ENCODE peak calls at places on chromosomes 1 and 21, in four cellular contexts. One of them, this sample, is unnamed.

GRCh38 chr1:90768098-90768497 is 51.0 kb upstream of the BARHL2 start:
- DNase-seq in transverse colon: no peak
- DNase-seq in CD8-positive, alpha-beta T cell: no peak
- DNase-seq in RWPE2: no peak
- DNase-seq in this sample: no peak

GRCh38 chr1:60504206-60504868 is 430.8 kb upstream of the C1orf87 start:
- DNase-seq in transverse colon: no peak
- DNase-seq in CD8-positive, alpha-beta T cell: no peak
- DNase-seq in RWPE2: no peak
- DNase-seq in this sample: no peak

GRCh38 chr1:50582346-50582745 is 159.1 kb upstream of the DMRTA2 start:
- DNase-seq in transverse colon: no peak
- DNase-seq in CD8-positive, alpha-beta T cell: no peak
- DNase-seq in RWPE2: no peak
- DNase-seq in this sample: no peak

GRCh38 chr1:167434306-167434705 is 84.0 kb downstream of the CD247 start:
- DNase-seq in transverse colon: no peak
- DNase-seq in CD8-positive, alpha-beta T cell: no peak
- DNase-seq in RWPE2: no peak
- DNase-seq in this sample: no peak

GRCh38 chr1:118989006-118989736 is 1.0 kb upstream of the TBX15 start:
- DNase-seq in transverse colon: no peak
- DNase-seq in CD8-positive, alpha-beta T cell: no peak
- DNase-seq in RWPE2: no peak
- DNase-seq in this sample: no peak

GRCh38 chr1:33336580-33336979 is 15.7 kb upstream of the A3GALT2 start:
- DNase-seq in transverse colon: no peak
- DNase-seq in CD8-positive, alpha-beta T cell: no peak
- DNase-seq in RWPE2: no peak
- DNase-seq in this sample: no peak

GRCh38 chr1:98929456-98929855 is 75.2 kb downstream of the PLPPR5 start:
- DNase-seq in transverse colon: no peak
- DNase-seq in CD8-positive, alpha-beta T cell: no peak
- DNase-seq in RWPE2: no peak
- DNase-seq in this sample: no peak

GRCh38 chr1:212749924-212750535 is 41.5 kb downstream of the NSL1 start:
- DNase-seq in transverse colon: no peak
- DNase-seq in CD8-positive, alpha-beta T cell: no peak
- DNase-seq in RWPE2: no peak
- DNase-seq in this sample: no peak

GRCh38 chr1:185823471-185823870 is 89.3 kb downstream of the HMCN1 start:
- DNase-seq in transverse colon: no peak
- DNase-seq in CD8-positive, alpha-beta T cell: no peak
- DNase-seq in RWPE2: no peak
- DNase-seq in this sample: no peak

GRCh38 chr1:160789051-160789701 is 6.8 kb upstream of the LY9 start:
- DNase-seq in transverse colon: no peak
- DNase-seq in CD8-positive, alpha-beta T cell: no peak
- DNase-seq in RWPE2: no peak
- DNase-seq in this sample: no peak

GRCh38 chr1:112688781-112689193 is 14.3 kb downstream of the MOV10 start:
- DNase-seq in transverse colon: no peak
- DNase-seq in CD8-positive, alpha-beta T cell: no peak
- DNase-seq in RWPE2: no peak
- DNase-seq in this sample: no peak

GRCh38 chr1:7771673-7772299 is 690 bp downstream of the VAMP3 start:
- DNase-seq in transverse colon: no peak
- DNase-seq in CD8-positive, alpha-beta T cell: no peak
- DNase-seq in RWPE2: no peak
- DNase-seq in this sample: no peak

GRCh38 chr1:241391926-241392710 is 35.1 kb upstream of the RGS7 start:
- DNase-seq in transverse colon: no peak
- DNase-seq in CD8-positive, alpha-beta T cell: no peak
- DNase-seq in RWPE2: no peak
- DNase-seq in this sample: no peak

GRCh38 chr1:118159578-118159977 is 25.4 kb downstream of the SPAG17 start:
- DNase-seq in transverse colon: no peak
- DNase-seq in CD8-positive, alpha-beta T cell: no peak
- DNase-seq in RWPE2: no peak
- DNase-seq in this sample: no peak

GRCh38 chr1:160956966-160957365 is 2.4 kb upstream of the ITLN2 start:
- DNase-seq in transverse colon: no peak
- DNase-seq in CD8-positive, alpha-beta T cell: no peak
- DNase-seq in RWPE2: no peak
- DNase-seq in this sample: no peak

GRCh38 chr1:52633291-52633754 is 355 bp downstream of the SHISAL2A start:
- DNase-seq in transverse colon: no peak
- DNase-seq in CD8-positive, alpha-beta T cell: peak; percentile 27
- DNase-seq in RWPE2: no peak
- DNase-seq in this sample: no peak

GRCh38 chr1:235275223-235275622 is 52.8 kb downstream of the ARID4B start:
- DNase-seq in transverse colon: no peak
- DNase-seq in CD8-positive, alpha-beta T cell: no peak
- DNase-seq in RWPE2: no peak
- DNase-seq in this sample: no peak

GRCh38 chr1:208936431-208936830 is 647.1 kb upstream of the CAMK1G start:
- DNase-seq in transverse colon: no peak
- DNase-seq in CD8-positive, alpha-beta T cell: no peak
- DNase-seq in RWPE2: no peak
- DNase-seq in this sample: no peak

GRCh38 chr1:30232288-30232899 is 491.0 kb downstream of the MATN1 start:
- DNase-seq in transverse colon: no peak
- DNase-seq in CD8-positive, alpha-beta T cell: no peak
- DNase-seq in RWPE2: no peak
- DNase-seq in this sample: peak; percentile 25

GRCh38 chr21:44547656-44548331 is 3.5 kb downstream of the KRTAP10-2 start:
- DNase-seq in transverse colon: no peak
- DNase-seq in CD8-positive, alpha-beta T cell: peak; percentile 31
- DNase-seq in RWPE2: no peak
- DNase-seq in this sample: no peak

GRCh38 chr1:228211091-228211870 is 3.4 kb downstream of the OBSCN start:
- DNase-seq in transverse colon: no peak
- DNase-seq in CD8-positive, alpha-beta T cell: no peak
- DNase-seq in RWPE2: no peak
- DNase-seq in this sample: no peak

GRCh38 chr1:53410100-53410541 is 49.1 kb upstream of the DMRTB1 start:
- DNase-seq in transverse colon: no peak
- DNase-seq in CD8-positive, alpha-beta T cell: no peak
- DNase-seq in RWPE2: no peak
- DNase-seq in this sample: no peak

GRCh38 chr1:12163210-12163609 is 3.6 kb upstream of the TNFRSF1B start:
- DNase-seq in transverse colon: no peak
- DNase-seq in CD8-positive, alpha-beta T cell: no peak
- DNase-seq in RWPE2: no peak
- DNase-seq in this sample: no peak

GRCh38 chr1:12159826-12160225 is 7.0 kb upstream of the TNFRSF1B start:
- DNase-seq in transverse colon: no peak
- DNase-seq in CD8-positive, alpha-beta T cell: no peak
- DNase-seq in RWPE2: no peak
- DNase-seq in this sample: peak; percentile 63

GRCh38 chr1:12162459-12163137 is 4.2 kb upstream of the TNFRSF1B start:
- DNase-seq in transverse colon: no peak
- DNase-seq in CD8-positive, alpha-beta T cell: no peak
- DNase-seq in RWPE2: no peak
- DNase-seq in this sample: no peak

GRCh38 chr1:12161662-12162458 is 4.9 kb upstream of the TNFRSF1B start:
- DNase-seq in transverse colon: peak; percentile 86
- DNase-seq in CD8-positive, alpha-beta T cell: peak; percentile 64
- DNase-seq in RWPE2: no peak
- DNase-seq in this sample: peak; percentile 94

DNA sequence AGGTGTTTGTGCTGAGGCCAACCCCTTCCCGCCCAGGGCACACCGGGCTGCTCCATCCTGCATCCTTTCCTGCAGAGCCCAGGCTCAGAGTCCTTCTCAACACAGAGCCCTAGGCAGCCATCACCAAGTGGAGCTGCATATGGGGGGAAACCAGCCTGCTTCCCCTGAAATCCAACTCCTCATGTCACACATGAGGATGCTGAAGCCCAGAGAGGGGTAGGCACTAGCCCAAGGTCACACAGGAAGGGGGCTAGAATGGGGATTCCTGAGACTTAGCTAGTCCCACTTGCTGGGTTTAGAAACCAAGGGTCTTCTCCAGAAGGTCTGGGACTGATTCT is 5.5 kb upstream of the TNFRSF1B start:
- DNase-seq in transverse colon: no peak
- DNase-seq in CD8-positive, alpha-beta T cell: no peak
- DNase-seq in RWPE2: no peak
- DNase-seq in this sample: no peak
- H3K4me1 ChIP-seq in transverse colon: peaks cover 41% of the 10 kb centered on the region
- H3K4me1 ChIP-seq in CD8-positive, alpha-beta T cell: peaks cover 56% of the 10 kb centered on the region
- H3K4me1 ChIP-seq in RWPE2: peaks cover 19% of the 10 kb centered on the region
- H3K4me1 ChIP-seq in this sample: peaks cover 27% of the 10 kb centered on the region

DNA sequence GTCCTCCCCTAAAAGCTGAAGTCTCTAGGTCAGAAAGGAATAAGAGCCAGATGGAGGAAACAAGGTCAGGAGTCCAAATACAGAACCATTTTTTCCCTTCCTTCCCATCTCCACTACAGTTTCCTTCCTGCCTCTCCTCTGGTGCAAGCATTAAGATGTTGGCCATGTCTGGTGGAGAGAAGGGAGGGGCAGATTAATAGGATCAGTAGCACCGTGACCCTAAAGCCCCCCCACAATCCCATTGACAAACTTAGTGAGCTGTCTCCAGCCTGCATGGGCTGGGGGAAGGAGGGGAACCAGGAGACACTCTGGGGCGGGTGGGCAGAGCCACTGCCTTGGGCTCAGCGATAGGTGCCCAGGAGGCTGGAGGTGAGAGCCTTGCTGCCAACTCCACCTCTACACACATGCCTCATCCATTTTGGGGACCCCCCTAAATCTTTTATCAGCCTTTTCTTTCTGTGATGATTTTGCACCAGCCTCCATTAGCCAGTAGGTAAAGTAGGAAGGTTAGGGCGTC is 59.8 kb downstream of the RHBG start:
- DNase-seq in transverse colon: no peak
- DNase-seq in CD8-positive, alpha-beta T cell: no peak
- DNase-seq in RWPE2: no peak
- DNase-seq in this sample: no peak
- H3K4me3 ChIP-seq in transverse colon: no peak overlapping the region
- H3K4me3 ChIP-seq in CD8-positive, alpha-beta T cell: no peak overlapping the region
- H3K4me3 ChIP-seq in RWPE2: no peak overlapping the region
- H3K4me3 ChIP-seq in this sample: no peak overlapping the region

GRCh38 chr1:73331726-73332125 is 866.2 kb downstream of the LRRIQ3 start:
- DNase-seq in transverse colon: no peak
- DNase-seq in CD8-positive, alpha-beta T cell: no peak
- DNase-seq in RWPE2: no peak
- DNase-seq in this sample: no peak
- H3K9me3 ChIP-seq in transverse colon: peaks cover 18% of the 10 kb centered on the region
- H3K9me3 ChIP-seq in CD8-positive, alpha-beta T cell: no peaks in the 10 kb centered on the region
- H3K9me3 ChIP-seq in RWPE2: no peaks in the 10 kb centered on the region
- H3K9me3 ChIP-seq in this sample: peaks cover 12% of the 10 kb centered on the region

DNA sequence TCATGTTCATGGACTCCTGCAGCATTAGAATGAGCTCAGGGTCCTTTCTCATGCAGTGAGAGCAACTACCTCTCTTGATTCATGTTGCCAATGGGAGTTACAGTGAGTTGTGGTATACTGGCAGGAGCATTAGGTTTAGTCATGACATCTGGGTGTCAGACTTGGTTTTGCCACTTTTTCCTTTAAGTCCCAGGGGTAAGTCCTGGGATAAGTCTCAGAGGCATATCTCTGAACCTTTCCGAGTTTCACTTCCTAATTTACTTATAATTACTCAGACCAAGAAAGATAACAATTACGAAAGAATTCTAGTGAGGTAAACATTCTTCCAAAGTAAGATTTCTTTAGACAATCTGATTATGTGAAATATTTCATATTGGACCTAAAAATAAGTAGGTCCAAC is 606.0 kb downstream of the SMYD3 start:
- DNase-seq in transverse colon: no peak
- DNase-seq in CD8-positive, alpha-beta T cell: no peak
- DNase-seq in RWPE2: no peak
- DNase-seq in this sample: no peak
- H3K4me1 ChIP-seq in transverse colon: no peaks in the 10 kb centered on the region
- H3K4me1 ChIP-seq in CD8-positive, alpha-beta T cell: no peaks in the 10 kb centered on the region
- H3K4me1 ChIP-seq in RWPE2: no peaks in the 10 kb centered on the region
- H3K4me1 ChIP-seq in this sample: no peaks in the 10 kb centered on the region

GRCh38 chr21:34839070-34839820 is 170.5 kb downstream of the CLIC6 start:
- DNase-seq in transverse colon: no peak
- DNase-seq in CD8-positive, alpha-beta T cell: no peak
- DNase-seq in RWPE2: no peak
- DNase-seq in this sample: no peak

GRCh38 chr21:34834852-34835501 is 166.2 kb downstream of the CLIC6 start:
- DNase-seq in transverse colon: no peak
- DNase-seq in CD8-positive, alpha-beta T cell: no peak
- DNase-seq in RWPE2: no peak
- DNase-seq in this sample: no peak

GRCh38 chr21:34835526-34835925 is 166.7 kb downstream of the CLIC6 start:
- DNase-seq in transverse colon: peak; percentile 23
- DNase-seq in CD8-positive, alpha-beta T cell: no peak
- DNase-seq in RWPE2: no peak
- DNase-seq in this sample: no peak

GRCh38 chr21:34836103-34836932 is 167.5 kb downstream of the CLIC6 start:
- DNase-seq in transverse colon: peak; percentile 46
- DNase-seq in CD8-positive, alpha-beta T cell: no peak
- DNase-seq in RWPE2: peak; percentile 88
- DNase-seq in this sample: no peak

GRCh38 chr21:34836933-34837505 is 168.2 kb downstream of the CLIC6 start:
- DNase-seq in transverse colon: no peak
- DNase-seq in CD8-positive, alpha-beta T cell: no peak
- DNase-seq in RWPE2: no peak
- DNase-seq in this sample: no peak
- H3K4me3 ChIP-seq in transverse colon: no peak overlapping the region
- H3K4me3 ChIP-seq in CD8-positive, alpha-beta T cell: no peak overlapping the region
- H3K4me3 ChIP-seq in RWPE2: no peak overlapping the region
- H3K4me3 ChIP-seq in this sample: no peak overlapping the region

DNA sequence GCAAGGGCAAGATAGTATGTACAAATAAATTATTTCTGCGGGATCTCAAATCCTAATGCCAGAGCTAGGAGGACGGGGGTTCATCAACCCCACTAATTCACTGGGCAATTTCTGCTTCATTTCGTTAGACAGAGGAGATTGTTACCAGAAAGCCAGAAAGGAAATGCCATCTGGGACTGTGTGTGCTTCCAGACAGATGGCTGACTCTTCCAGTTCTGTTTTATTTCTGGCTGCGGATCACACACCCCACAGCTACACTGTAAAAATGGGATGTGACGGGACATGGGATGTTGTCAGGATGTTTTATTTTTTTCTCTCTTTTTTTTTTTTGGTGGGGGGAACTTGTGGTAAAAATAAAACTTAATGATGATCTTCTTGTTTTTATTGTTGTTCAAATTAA is 114.4 kb downstream of the NUF2 start:
- DNase-seq in transverse colon: no peak
- DNase-seq in CD8-positive, alpha-beta T cell: no peak
- DNase-seq in RWPE2: no peak
- DNase-seq in this sample: no peak
- H3K9me3 ChIP-seq in transverse colon: peaks cover 5% of the 10 kb centered on the region
- H3K9me3 ChIP-seq in CD8-positive, alpha-beta T cell: no peaks in the 10 kb centered on the region
- H3K9me3 ChIP-seq in RWPE2: no peaks in the 10 kb centered on the region
- H3K9me3 ChIP-seq in this sample: no peaks in the 10 kb centered on the region